ENCODE peak calls at places on chromosomes 7 and 10, in six cellular contexts. T is stimulated activated CD8-positive, alpha-beta memory T cell treated with anti-CD3 and anti-CD28 coated beads, Interleukin-2, amount 100 ng/mL, for 1 hour; P is RWPE1; M is germinal center; V is IMR-90; N is left kidney. J is an unnamed sample.

GRCh38 chr10:120978589-120979252 is 127.6 kb downstream of the WDR11 start:
- DNase-seq in V (peak; percentile 2), T (no peak), P (peak; percentile 75), N (peak; percentile 91), M (no peak), J (no peak)

GRCh38 chr7:24965831-24966708 is 13.9 kb downstream of the OSBPL3 start:
- DNase-seq in N (peak; percentile 80), V (peak; percentile 15), P (peak; percentile 44), T (no peak), M (peak; percentile 14), J (peak; percentile 67)

GRCh38 chr7:112185005-112185834 is 21.0 kb downstream of the DOCK4 start:
- DNase-seq in M (no peak), P (no peak), T (no peak), V (no peak), N (no peak), J (no peak)

GRCh38 chr10:61475449-61475873 is 22.3 kb upstream of the TMEM26 start:
- DNase-seq in T (no peak), M (no peak), N (peak; percentile 51), P (peak; percentile 26), V (peak; percentile 66), J (no peak)

GRCh38 chr7:107408349-107408748 is 61.5 kb upstream of the GPR22 start:
- DNase-seq in V (peak; percentile 40), N (no peak), P (no peak), M (no peak), T (no peak), J (no peak)

GRCh38 chr7:150481207-150481920 is 30.9 kb downstream of the GIMAP8 start:
- DNase-seq in V (no peak), N (no peak), T (no peak), M (no peak), P (no peak), J (no peak)

GRCh38 chr7:88218836-88219605 is 817 bp downstream of the SRI start:
- DNase-seq in N (peak; percentile 85), M (peak; percentile 34), V (peak; percentile 66), P (peak; percentile 34), T (peak; percentile 3), J (peak; percentile 49)

GRCh38 chr7:137998250-137998649 is 3.6 kb downstream of the CREB3L2 start:
- DNase-seq in P (no peak), M (no peak), V (peak; percentile 40), T (no peak), N (no peak), J (no peak)

GRCh38 chr7:82335927-82336326 is 107.7 kb downstream of the CACNA2D1 start:
- DNase-seq in T (no peak), P (no peak), N (peak; percentile 61), M (no peak), V (peak; percentile 66), J (no peak)

GRCh38 chr10:121409466-121410104 is 188.7 kb downstream of the FGFR2 start:
- DNase-seq in V (no peak), T (no peak), N (no peak), M (no peak), P (no peak), J (no peak)

GRCh38 chr7:40354736-40355135 is 219.9 kb downstream of the SUGCT start:
- DNase-seq in P (no peak), N (no peak), M (no peak), V (peak; percentile 24), T (no peak), J (no peak)

GRCh38 chr10:126350216-126350992 is 37.9 kb downstream of the ADAM12 start:
- DNase-seq in T (no peak), P (peak; percentile 80), N (peak; percentile 89), M (no peak), V (peak; percentile 90), J (no peak)

GRCh38 chr7:76129366-76129765 is 72.3 kb upstream of the SRRM3 start:
- DNase-seq in V (peak; percentile 37), T (no peak), M (no peak), N (no peak), P (no peak), J (no peak)

GRCh38 chr7:40542982-40543741 is 408.4 kb downstream of the SUGCT start:
- DNase-seq in P (no peak), M (no peak), V (peak; percentile 17), N (no peak), T (no peak), J (no peak)

GRCh38 chr7:135260470-135260869 is 26.8 kb downstream of the STRA8 start:
- DNase-seq in P (no peak), M (no peak), T (no peak), V (no peak), N (peak; percentile 38), J (no peak)

GRCh38 chr10:79285315-79286185 is 61.7 kb upstream of the PPIF start:
- DNase-seq in M (peak; percentile 53), T (no peak), P (no peak), V (no peak), N (no peak), J (peak; percentile 84)

GRCh38 chr10:123669901-123670300 is 3.7 kb downstream of the GPR26 start:
- DNase-seq in T (no peak), P (no peak), N (no peak), V (no peak), M (no peak), J (no peak)

GRCh38 chr7:132395375-132395774 is 180.9 kb downstream of the PLXNA4 start:
- DNase-seq in M (no peak), N (no peak), T (no peak), V (no peak), P (no peak), J (no peak)

GRCh38 chr7:20894806-20895205 is 108.1 kb upstream of the SP8 start:
- DNase-seq in N (no peak), P (peak; percentile 5), M (no peak), V (no peak), T (no peak), J (no peak)

GRCh38 chr10:31618541-31619291 is 299.7 kb downstream of the ZEB1 start:
- DNase-seq in M (no peak), P (no peak), N (peak; percentile 18), T (no peak), V (peak; percentile 75), J (no peak)

GRCh38 chr7:4025694-4026615 is 656.1 kb upstream of the FOXK1 start:
- DNase-seq in T (no peak), M (no peak), P (no peak), N (no peak), V (no peak), J (no peak)

GRCh38 chr10:77281719-77282118 is 355.9 kb downstream of the KCNMA1 start:
- DNase-seq in V (no peak), M (no peak), T (no peak), N (no peak), P (no peak), J (no peak)